ENCODE peak calls at places on chromosomes 6 and 20, in seven cellular contexts. A, S, Z, W, H, N and D are unnamed samples.

GRCh38 chr6:133613231-133613630 is 275.7 kb upstream of the TCF21 start:
- DNase-seq in W (no peak), N (no peak), S (no peak), H (no peak), Z (peak), A (no peak), D (no peak)

GRCh38 chr6:38876470-38876869 is 161.4 kb downstream of the DNAH8 start:
- DNase-seq in Z (no peak), H (no peak), S (no peak), W (no peak), N (no peak), A (no peak), D (peak)

GRCh38 chr6:131844243-131844841 is 36.5 kb downstream of the ENPP1 start:
- DNase-seq in W (peak), A (no peak), S (peak), H (no peak), N (no peak), Z (peak), D (no peak)

GRCh38 chr6:134436281-134436815 is 118.4 kb upstream of the SGK1 start:
- DNase-seq in A (peak), S (peak), N (no peak), W (peak), Z (peak), H (no peak), D (peak)

GRCh38 chr6:167331565-167331964 is 6.7 kb downstream of the TTLL2 start:
- DNase-seq in S (no peak), A (no peak), H (no peak), N (no peak), W (no peak), Z (no peak), D (no peak)

GRCh38 chr6:151276112-151276745 is 36.5 kb downstream of the AKAP12 start:
- DNase-seq in N (no peak), A (no peak), Z (peak), H (peak), W (peak), S (peak), D (no peak)

GRCh38 chr6:113763311-113763766 is 93.8 kb upstream of the MARCKS start:
- DNase-seq in W (no peak), N (no peak), A (no peak), S (no peak), H (no peak), Z (no peak), D (peak)

GRCh38 chr6:21914121-21914973 is 320.8 kb downstream of the SOX4 start:
- DNase-seq in H (peak), N (peak), S (no peak), A (no peak), Z (peak), W (peak), D (no peak)

GRCh38 chr20:58094698-58095097 is 133.8 kb downstream of the ANKRD60 start:
- DNase-seq in Z (no peak), S (no peak), A (no peak), W (no peak), H (no peak), N (no peak), D (no peak)

GRCh38 chr20:41340327-41341055 is at the start of gene LPIN3:
- DNase-seq in S (peak), W (peak), N (peak), H (peak), A (no peak), Z (peak), D (peak)

GRCh38 chr6:44217332-44218143 is 812 bp downstream of the MYMX start:
- DNase-seq in Z (peak), H (peak), S (no peak), N (no peak), A (no peak), W (no peak), D (no peak)

GRCh38 chr6:122033564-122034181 is 365.8 kb upstream of the HSF2 start:
- DNase-seq in H (no peak), Z (peak), S (no peak), W (peak), N (no peak), A (no peak), D (peak)

GRCh38 chr6:168208854-168209253 is 110.7 kb downstream of the DACT2 start:
- DNase-seq in H (no peak), N (no peak), A (no peak), Z (no peak), W (no peak), S (no peak), D (no peak)

GRCh38 chr6:29708432-29709177 is 14.6 kb upstream of the HLA-F start:
- DNase-seq in W (no peak), Z (no peak), A (peak), H (no peak), S (no peak), N (no peak), D (peak)

GRCh38 chr6:27866370-27867050 is 45.7 kb downstream of the OR2B2 start:
- DNase-seq in H (no peak), S (peak), N (no peak), W (peak), Z (peak), A (peak), D (peak)

GRCh38 chr20:2619961-2620595 is 32.4 kb upstream of the NOP56 start:
- DNase-seq in A (no peak), N (no peak), W (no peak), H (no peak), Z (peak), S (peak), D (no peak)

GRCh38 chr6:150511313-150511712 is 88.4 kb upstream of the PLEKHG1 start:
- DNase-seq in S (no peak), Z (no peak), N (no peak), A (peak), H (no peak), W (no peak), D (peak)

GRCh38 chr6:75409286-75409685 is 84.3 kb downstream of the FILIP1 start:
- DNase-seq in N (no peak), A (no peak), W (no peak), Z (peak), H (no peak), S (no peak), D (no peak)

GRCh38 chr6:137341721-137342195 is 122.6 kb upstream of the IFNGR1 start:
- DNase-seq in A (no peak), S (peak), Z (peak), N (no peak), H (peak), W (no peak), D (peak)

GRCh38 chr6:114108119-114109002 is 137.4 kb upstream of the HDAC2 start:
- DNase-seq in S (peak), Z (peak), A (no peak), N (peak), H (peak), W (peak), D (peak)

GRCh38 chr6:14727494-14728395 is 518.1 kb upstream of the JARID2 start:
- DNase-seq in H (no peak), Z (peak), W (no peak), S (no peak), A (no peak), N (no peak), D (no peak)

GRCh38 chr6:145749632-145750031 is 14.3 kb upstream of the EPM2A start:
- DNase-seq in W (peak), A (no peak), Z (peak), N (no peak), H (no peak), S (peak), D (peak)

GRCh38 chr20:59525500-59526241 is 78.7 kb upstream of the PHACTR3 start:
- DNase-seq in W (peak), A (no peak), S (peak), H (peak), N (no peak), Z (peak), D (peak)

GRCh38 chr6:45645302-45645701 is 267.6 kb upstream of the SUPT3H start:
- DNase-seq in N (no peak), S (no peak), Z (no peak), W (no peak), A (no peak), H (no peak), D (peak)

GRCh38 chr6:112040933-112041332 is 13.0 kb upstream of the CCN6 start:
- DNase-seq in S (peak), W (no peak), Z (no peak), A (no peak), H (no peak), N (no peak), D (no peak)

GRCh38 chr6:43856005-43856765 is 86.2 kb downstream of the VEGFA start:
- DNase-seq in N (no peak), W (peak), S (no peak), H (no peak), Z (peak), A (no peak), D (no peak)

GRCh38 chr6:69231983-69232382 is 564.8 kb downstream of the LMBRD1 start:
- DNase-seq in W (no peak), Z (no peak), H (no peak), N (no peak), S (no peak), A (no peak), D (no peak)

GRCh38 chr6:138226701-138227315 is 8.5 kb upstream of the PBOV1 start:
- DNase-seq in S (no peak), H (no peak), A (no peak), Z (no peak), W (no peak), N (no peak), D (no peak)

GRCh38 chr6:12010635-12011275 is 1.4 kb upstream of the HIVEP1 start:
- DNase-seq in A (no peak), W (peak), N (peak), H (peak), S (peak), Z (no peak), D (no peak)

GRCh38 chr6:130839379-130839778 is 12.2 kb downstream of the SMLR1 start:
- DNase-seq in S (no peak), H (no peak), W (no peak), N (no peak), A (no peak), Z (no peak), D (no peak)
- TF ChIP-seq CTCF in S (no peak), H (no peak), W (no peak), N (no peak), A (no peak), Z (no peak), D (no peak)

GRCh38 chr20:62064788-62065668 is 653 bp downstream of the TAF4 start:
- DNase-seq in Z (no peak), H (no peak), A (no peak), W (peak), S (no peak), N (no peak), D (peak)
- H3K4me3 ChIP-seq in Z (peak), H (peak), A (peak), W (peak), S (peak), N (peak), D (peak)

GRCh38 chr20:911882-912600 is 4.1 kb downstream of the ANGPT4 start:
- DNase-seq in H (no peak), A (no peak), Z (no peak), S (no peak), W (no peak), N (no peak), D (no peak)
- TF ChIP-seq CTCF in H (no peak), A (no peak), Z (no peak), S (no peak), W (no peak), N (no peak), D (no peak)

DNA sequence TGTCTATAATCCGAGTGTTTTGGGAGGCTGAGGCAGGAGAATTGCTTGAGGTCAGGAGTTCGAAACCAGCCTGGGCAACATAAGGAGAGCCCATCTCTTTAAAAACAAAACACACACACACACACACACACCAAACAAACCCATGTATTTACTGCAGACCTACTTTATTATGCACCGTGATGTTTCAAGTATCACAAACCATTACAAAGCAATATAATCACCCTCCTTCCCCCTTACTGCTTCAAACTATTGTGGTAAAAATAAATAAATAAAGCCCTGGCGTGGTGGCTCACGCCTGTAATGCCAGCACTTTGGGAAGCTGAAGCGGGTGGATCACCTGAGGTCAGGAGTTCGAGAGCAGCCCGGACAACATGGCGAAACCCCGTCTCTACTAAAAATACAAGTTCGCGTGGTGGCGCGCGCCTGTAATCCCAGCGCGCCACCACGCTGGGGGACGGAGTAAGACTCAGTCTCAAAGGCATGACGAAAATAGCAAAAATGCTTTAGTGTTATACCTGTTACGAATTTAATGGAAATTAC is 1.5 kb downstream of the TBCC start:
- DNase-seq in N (no peak), W (no peak), A (no peak), Z (peak), S (no peak), H (no peak), D (no peak)
- H3K4me3 ChIP-seq in N (peak), W (peak), A (peak), Z (peak), S (peak), H (peak), D (peak)

DNA sequence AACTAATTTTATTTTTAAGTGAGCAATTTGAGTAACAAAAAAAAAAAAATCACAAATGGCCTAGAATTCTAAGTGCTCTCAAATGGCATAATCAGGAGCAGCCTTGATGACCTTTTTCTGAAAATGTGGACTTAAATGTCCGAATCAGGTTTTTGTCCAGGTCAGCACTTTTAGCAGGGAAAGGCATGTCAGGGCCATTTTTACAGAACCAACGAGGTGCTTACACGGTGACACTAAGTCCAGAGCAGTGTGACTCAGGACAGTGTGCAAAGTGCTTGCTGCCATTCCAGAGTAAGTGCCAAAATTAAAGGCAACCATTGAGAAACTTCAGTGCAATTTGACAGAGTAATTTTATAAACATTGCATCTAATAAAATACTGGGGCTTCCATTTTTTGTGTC is 127.8 kb downstream of the KIF16B start:
- DNase-seq in H (no peak), W (no peak), S (no peak), A (no peak), N (no peak), Z (no peak), D (no peak)
- TF ChIP-seq CTCF in H (no peak), W (no peak), S (no peak), A (no peak), N (no peak), Z (no peak), D (no peak)

GRCh38 chr6:104952911-104953409 is 3.9 kb upstream of the LIN28B start:
- DNase-seq in H (no peak), A (no peak), S (no peak), Z (peak), W (peak), N (no peak), D (no peak)
- H3K4me3 ChIP-seq in H (no peak), A (no peak), S (no peak), Z (peak), W (peak), N (no peak), D (no peak)

GRCh38 chr20:52060794-52061714 is 130.5 kb downstream of the ZFP64 start:
- DNase-seq in N (no peak), H (no peak), Z (peak), A (no peak), W (peak), S (peak), D (no peak)
- TF ChIP-seq CTCF in N (no peak), H (peak), Z (peak), A (no peak), W (peak), S (peak), D (no peak)

DNA sequence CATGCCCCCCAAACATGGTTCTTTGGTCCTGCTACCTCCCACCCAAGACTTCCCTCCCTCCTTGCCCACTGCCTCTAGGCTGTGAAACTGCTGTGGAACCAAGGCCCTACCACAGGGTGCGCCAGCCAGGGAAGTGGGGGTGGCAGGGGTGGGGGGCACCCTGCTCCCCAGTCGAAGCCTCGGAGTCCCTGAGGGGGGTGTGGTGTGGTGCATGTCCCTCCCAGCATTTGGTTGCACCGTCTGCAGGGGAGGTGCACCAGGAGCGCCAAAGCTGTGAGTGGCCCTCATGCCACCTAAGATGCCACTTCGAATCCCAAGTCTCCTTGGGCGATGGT is 1.8 kb downstream of the RGS19 start:
- DNase-seq in N (no peak), W (no peak), H (no peak), S (no peak), Z (no peak), A (no peak), D (no peak)
- H3K4me3 ChIP-seq in N (peak), W (no peak), H (peak), S (no peak), Z (no peak), A (peak), D (peak)

GRCh38 chr6:41589223-41589622 is 43.0 kb downstream of the FOXP4 start:
- DNase-seq in S (no peak), H (no peak), A (no peak), W (no peak), Z (no peak), N (no peak), D (no peak)

GRCh38 chr6:41586564-41586963 is 40.4 kb downstream of the FOXP4 start:
- DNase-seq in Z (no peak), N (no peak), H (no peak), S (peak), A (no peak), W (no peak), D (no peak)

GRCh38 chr6:41585605-41586004 is 39.4 kb downstream of the FOXP4 start:
- DNase-seq in W (no peak), H (no peak), A (no peak), N (no peak), S (no peak), Z (no peak), D (no peak)

GRCh38 chr6:41588083-41588482 is 41.9 kb downstream of the FOXP4 start:
- DNase-seq in S (no peak), N (no peak), A (no peak), H (no peak), Z (no peak), W (no peak), D (no peak)

DNA sequence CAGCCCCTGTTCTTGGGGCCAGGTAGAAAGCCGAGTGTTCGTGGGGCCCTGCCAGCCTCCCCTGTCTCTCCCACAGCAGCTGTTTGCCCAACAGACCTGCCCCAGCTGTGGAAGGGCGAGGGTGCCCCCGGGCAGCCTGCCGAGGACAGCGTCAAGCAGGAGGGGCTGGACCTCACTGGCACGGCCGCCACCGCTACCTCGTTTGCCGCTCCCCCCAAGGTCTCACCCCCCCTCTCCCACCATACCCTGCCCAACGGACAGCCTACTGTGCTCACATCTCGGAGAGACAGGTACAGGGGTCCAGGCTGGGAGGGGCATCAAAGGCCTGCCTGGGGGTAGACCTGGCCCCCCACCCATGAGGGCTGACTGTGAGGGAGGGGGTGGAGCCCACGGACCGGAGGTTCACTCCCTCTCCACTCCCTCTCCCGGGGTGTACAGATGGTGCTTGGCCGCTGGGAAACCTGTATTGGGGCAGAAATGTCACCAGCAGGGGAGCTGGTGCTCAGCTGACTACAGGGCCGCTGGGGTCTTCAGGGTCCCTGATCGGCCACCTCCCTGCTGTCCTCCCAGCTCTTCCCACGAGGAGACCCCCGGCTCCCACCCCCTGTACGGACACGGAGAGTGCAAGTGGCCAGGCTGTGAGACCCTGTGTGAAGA is 41.2 kb downstream of the FOXP4 start:
- DNase-seq in H (no peak), Z (no peak), W (no peak), S (no peak), A (no peak), N (no peak), D (no peak)
- TF ChIP-seq CTCF in H (no peak), Z (no peak), W (no peak), S (no peak), A (no peak), N (no peak), D (no peak)

DNA sequence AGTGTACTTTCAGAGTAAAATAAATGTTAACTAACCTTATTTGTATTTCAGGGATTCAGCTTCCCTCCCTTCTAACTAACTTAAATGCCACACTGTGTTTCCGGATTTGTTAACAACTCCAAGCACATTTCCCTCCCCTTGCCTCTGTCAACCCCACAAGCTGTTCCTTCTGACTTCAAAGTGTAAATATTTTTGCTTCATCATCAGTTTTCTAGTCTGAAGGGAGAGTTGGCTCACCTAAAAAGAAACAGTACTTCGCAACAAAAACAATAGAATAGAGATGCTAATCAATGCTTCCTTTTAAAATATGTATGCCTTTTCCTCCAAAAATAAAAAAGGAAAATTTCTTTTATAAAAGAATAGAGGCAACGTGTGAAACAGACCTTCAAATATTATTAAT is 132.6 kb downstream of the THEMIS start:
- DNase-seq in H (no peak), W (no peak), Z (no peak), A (no peak), S (no peak), N (no peak), D (no peak)
- H3K4me3 ChIP-seq in H (no peak), W (no peak), Z (no peak), A (no peak), S (no peak), N (no peak), D (no peak)